ENCODE peak calls at places on chromosomes 3 and 15, in five cellular contexts. One of them, this sample, is unnamed.
A peak's percentile ranks its signal among the peaks of the same experiment; 100 is the strongest.

GRCh38 chr3:182795383-182795782 is 2.1 kb downstream of the ATP11B start:
- DNase-seq in breast epithelium: no peak
- DNase-seq in GM23338: no peak
- DNase-seq in sigmoid colon: no peak
- DNase-seq in suprapubic skin: no peak
- DNase-seq in this sample: no peak

GRCh38 chr3:73611176-73611575 is 13.6 kb downstream of the PDZRN3 start:
- DNase-seq in breast epithelium: no peak
- DNase-seq in GM23338: no peak
- DNase-seq in sigmoid colon: no peak
- DNase-seq in suprapubic skin: no peak
- DNase-seq in this sample: no peak

GRCh38 chr15:68676011-68676605 is 97.3 kb downstream of the CORO2B start:
- DNase-seq in breast epithelium: no peak
- DNase-seq in GM23338: no peak
- DNase-seq in sigmoid colon: peak; percentile 37
- DNase-seq in suprapubic skin: peak; percentile 54
- DNase-seq in this sample: no peak

GRCh38 chr15:45183001-45183400 is 4.8 kb downstream of the SHF start:
- DNase-seq in breast epithelium: no peak
- DNase-seq in GM23338: no peak
- DNase-seq in sigmoid colon: no peak
- DNase-seq in suprapubic skin: no peak
- DNase-seq in this sample: no peak

GRCh38 chr3:72549819-72550581 is 298.2 kb downstream of the SHQ1 start:
- DNase-seq in breast epithelium: no peak
- DNase-seq in GM23338: no peak
- DNase-seq in sigmoid colon: no peak
- DNase-seq in suprapubic skin: no peak
- DNase-seq in this sample: no peak

GRCh38 chr15:28920781-28921331 is 35.1 kb downstream of the APBA2 start:
- DNase-seq in breast epithelium: no peak
- DNase-seq in GM23338: no peak
- DNase-seq in sigmoid colon: peak; percentile 24
- DNase-seq in suprapubic skin: peak; percentile 28
- DNase-seq in this sample: peak; percentile 41

GRCh38 chr3:55669133-55669532 is 182.0 kb upstream of the WNT5A start:
- DNase-seq in breast epithelium: peak; percentile 42
- DNase-seq in GM23338: no peak
- DNase-seq in sigmoid colon: no peak
- DNase-seq in suprapubic skin: no peak
- DNase-seq in this sample: no peak

GRCh38 chr15:48798319-48798718 is 12.6 kb downstream of the CEP152 start:
- DNase-seq in breast epithelium: no peak
- DNase-seq in GM23338: peak; percentile 53
- DNase-seq in sigmoid colon: no peak
- DNase-seq in suprapubic skin: no peak
- DNase-seq in this sample: no peak

GRCh38 chr15:46275701-46276100 is 640.9 kb downstream of the SQOR start:
- DNase-seq in breast epithelium: no peak
- DNase-seq in GM23338: no peak
- DNase-seq in sigmoid colon: no peak
- DNase-seq in suprapubic skin: no peak
- DNase-seq in this sample: no peak

GRCh38 chr3:132788299-132788698 is 66.1 kb upstream of the NPHP3 start:
- DNase-seq in breast epithelium: peak; percentile 35
- DNase-seq in GM23338: no peak
- DNase-seq in sigmoid colon: no peak
- DNase-seq in suprapubic skin: no peak
- DNase-seq in this sample: no peak

GRCh38 chr15:39860200-39860599 is 59.9 kb downstream of the GPR176 start:
- DNase-seq in breast epithelium: no peak
- DNase-seq in GM23338: peak; percentile 51
- DNase-seq in sigmoid colon: no peak
- DNase-seq in suprapubic skin: no peak
- DNase-seq in this sample: no peak

GRCh38 chr3:129490273-129490675 is 38.2 kb upstream of the RHO start:
- DNase-seq in breast epithelium: peak; percentile 70
- DNase-seq in GM23338: peak; percentile 89
- DNase-seq in sigmoid colon: peak; percentile 94
- DNase-seq in suprapubic skin: peak; percentile 83
- DNase-seq in this sample: peak; percentile 90

GRCh38 chr3:79019137-79019923 is 748.5 kb downstream of the ROBO1 start:
- DNase-seq in breast epithelium: peak; percentile 42
- DNase-seq in GM23338: peak; percentile 93
- DNase-seq in sigmoid colon: peak; percentile 93
- DNase-seq in suprapubic skin: peak; percentile 87
- DNase-seq in this sample: peak; percentile 80

GRCh38 chr3:186902154-186902553 is 28.2 kb upstream of the ST6GAL1 start:
- DNase-seq in breast epithelium: no peak
- DNase-seq in GM23338: no peak
- DNase-seq in sigmoid colon: no peak
- DNase-seq in suprapubic skin: no peak
- DNase-seq in this sample: no peak

GRCh38 chr15:93067649-93068085 is 21.3 kb downstream of the RGMA start:
- DNase-seq in breast epithelium: no peak
- DNase-seq in GM23338: no peak
- DNase-seq in sigmoid colon: no peak
- DNase-seq in suprapubic skin: no peak
- DNase-seq in this sample: peak; percentile 62

GRCh38 chr15:93066103-93066725 is 22.8 kb downstream of the RGMA start:
- DNase-seq in breast epithelium: no peak
- DNase-seq in GM23338: no peak
- DNase-seq in sigmoid colon: peak; percentile 92
- DNase-seq in suprapubic skin: no peak
- DNase-seq in this sample: peak; percentile 62

GRCh38 chr15:93065641-93066045 is 23.4 kb downstream of the RGMA start:
- DNase-seq in breast epithelium: no peak
- DNase-seq in GM23338: no peak
- DNase-seq in sigmoid colon: no peak
- DNase-seq in suprapubic skin: no peak
- DNase-seq in this sample: peak; percentile 51

GRCh38 chr15:93068581-93069199 is 20.3 kb downstream of the RGMA start:
- DNase-seq in breast epithelium: no peak
- DNase-seq in GM23338: no peak
- DNase-seq in sigmoid colon: no peak
- DNase-seq in suprapubic skin: no peak
- DNase-seq in this sample: no peak

DNA sequence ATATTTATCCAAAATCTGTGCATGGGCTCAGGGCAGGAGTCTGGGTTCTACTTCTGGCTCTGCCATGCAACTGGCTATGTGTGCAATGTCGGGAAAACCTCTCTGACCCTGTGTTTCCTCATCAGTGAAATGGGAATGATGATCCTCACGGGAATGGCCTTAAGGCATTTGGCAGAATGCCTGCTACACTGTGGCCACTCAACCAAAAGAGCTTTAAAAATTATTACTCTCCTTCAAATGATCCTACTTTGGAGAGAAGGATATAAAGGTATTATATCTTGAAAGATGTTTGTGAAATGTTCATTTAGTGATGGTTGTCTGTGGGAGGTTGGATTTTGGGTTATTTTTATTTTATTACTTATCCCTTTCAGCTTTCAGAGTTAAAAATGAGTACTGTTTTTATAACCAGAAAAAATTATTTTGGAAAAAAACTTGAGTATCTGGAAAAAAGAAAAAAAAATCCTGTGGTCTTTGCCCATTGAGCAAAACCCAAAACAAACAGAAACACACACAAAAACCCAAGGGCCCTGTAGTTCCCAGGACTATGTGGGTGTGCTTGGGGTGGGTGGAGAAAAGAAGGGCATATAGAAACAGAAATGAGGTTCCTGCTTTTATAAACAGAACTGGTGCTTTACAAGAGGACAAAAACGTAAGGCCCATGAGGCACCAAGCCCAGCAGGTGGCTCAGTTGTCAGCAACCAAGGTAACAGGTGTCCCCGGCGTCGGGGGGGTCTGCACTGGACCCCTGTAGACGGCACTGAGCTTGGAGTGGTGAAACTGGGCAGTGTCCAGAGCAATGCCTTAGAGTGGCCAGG is 22.0 kb downstream of the RGMA start:
- DNase-seq in breast epithelium: no peak
- DNase-seq in GM23338: no peak
- DNase-seq in sigmoid colon: no peak
- DNase-seq in suprapubic skin: no peak
- DNase-seq in this sample: no peak
- TF ChIP-seq POLR2AphosphoS5 in breast epithelium: no peak
- TF ChIP-seq POLR2AphosphoS5 in GM23338: no peak
- TF ChIP-seq POLR2AphosphoS5 in sigmoid colon: peak; percentile 43
- TF ChIP-seq POLR2AphosphoS5 in suprapubic skin: no peak
- TF ChIP-seq POLR2AphosphoS5 in this sample: no peak

GRCh38 chr3:159865042-159865579 is 123.5 kb upstream of the IL12A start:
- DNase-seq in breast epithelium: no peak
- DNase-seq in GM23338: no peak
- DNase-seq in sigmoid colon: no peak
- DNase-seq in suprapubic skin: no peak
- DNase-seq in this sample: no peak
- H3K4me1 ChIP-seq in breast epithelium: no peaks in the 10 kb centered on the region
- H3K4me1 ChIP-seq in GM23338: peaks cover 23% of the 10 kb centered on the region
- H3K4me1 ChIP-seq in sigmoid colon: no peaks in the 10 kb centered on the region
- H3K4me1 ChIP-seq in suprapubic skin: peaks cover 3% of the 10 kb centered on the region
- H3K4me1 ChIP-seq in this sample: peaks cover 6% of the 10 kb centered on the region

GRCh38 chr3:130844462-130844861 is 49.4 kb upstream of the ATP2C1 start:
- DNase-seq in breast epithelium: no peak
- DNase-seq in GM23338: no peak
- DNase-seq in sigmoid colon: no peak
- DNase-seq in suprapubic skin: no peak
- DNase-seq in this sample: no peak

GRCh38 chr3:130850044-130850797 is 43.7 kb upstream of the ATP2C1 start:
- DNase-seq in breast epithelium: no peak
- DNase-seq in GM23338: no peak
- DNase-seq in sigmoid colon: no peak
- DNase-seq in suprapubic skin: no peak
- DNase-seq in this sample: no peak

GRCh38 chr3:130846181-130846580 is 47.7 kb upstream of the ATP2C1 start:
- DNase-seq in breast epithelium: no peak
- DNase-seq in GM23338: no peak
- DNase-seq in sigmoid colon: no peak
- DNase-seq in suprapubic skin: no peak
- DNase-seq in this sample: no peak

GRCh38 chr3:130850846-130851245 is 43.0 kb upstream of the ATP2C1 start:
- DNase-seq in breast epithelium: no peak
- DNase-seq in GM23338: no peak
- DNase-seq in sigmoid colon: no peak
- DNase-seq in suprapubic skin: no peak
- DNase-seq in this sample: no peak

DNA sequence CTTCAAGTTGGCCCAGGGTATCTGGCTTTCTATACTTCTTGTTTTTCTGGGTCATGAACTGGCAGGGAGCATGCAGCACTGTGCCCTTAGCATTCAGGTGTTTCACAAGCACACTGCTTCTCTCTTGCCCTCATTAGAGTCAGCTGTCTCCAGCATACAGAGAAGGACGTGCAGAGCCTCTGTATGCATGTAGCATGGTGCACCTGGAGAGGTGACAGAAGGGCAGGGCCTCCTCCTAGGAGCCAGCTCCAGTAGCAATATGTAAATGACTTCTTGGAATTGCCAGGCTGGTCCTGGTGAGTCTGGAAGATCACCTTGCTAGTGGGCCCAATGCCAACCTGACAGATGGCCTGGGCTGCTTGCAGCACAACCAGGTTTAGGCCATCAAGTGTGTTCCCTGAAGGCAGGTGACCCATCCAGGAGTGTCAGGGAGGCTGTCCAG is 44.8 kb upstream of the ATP2C1 start:
- DNase-seq in breast epithelium: peak; percentile 54
- DNase-seq in GM23338: no peak
- DNase-seq in sigmoid colon: no peak
- DNase-seq in suprapubic skin: no peak
- DNase-seq in this sample: no peak
- TF ChIP-seq POLR2AphosphoS5 in breast epithelium: no peak
- TF ChIP-seq POLR2AphosphoS5 in GM23338: no peak
- TF ChIP-seq POLR2AphosphoS5 in sigmoid colon: no peak
- TF ChIP-seq POLR2AphosphoS5 in suprapubic skin: no peak
- TF ChIP-seq POLR2AphosphoS5 in this sample: no peak

GRCh38 chr3:25508433-25508832 is 80.4 kb downstream of the RARB start:
- DNase-seq in breast epithelium: no peak
- DNase-seq in GM23338: no peak
- DNase-seq in sigmoid colon: no peak
- DNase-seq in suprapubic skin: no peak
- DNase-seq in this sample: no peak
- H3K4me1 ChIP-seq in breast epithelium: no peaks in the 10 kb centered on the region
- H3K4me1 ChIP-seq in GM23338: no peaks in the 10 kb centered on the region
- H3K4me1 ChIP-seq in sigmoid colon: no peaks in the 10 kb centered on the region
- H3K4me1 ChIP-seq in suprapubic skin: peaks cover 6% of the 10 kb centered on the region
- H3K4me1 ChIP-seq in this sample: no peaks in the 10 kb centered on the region

DNA sequence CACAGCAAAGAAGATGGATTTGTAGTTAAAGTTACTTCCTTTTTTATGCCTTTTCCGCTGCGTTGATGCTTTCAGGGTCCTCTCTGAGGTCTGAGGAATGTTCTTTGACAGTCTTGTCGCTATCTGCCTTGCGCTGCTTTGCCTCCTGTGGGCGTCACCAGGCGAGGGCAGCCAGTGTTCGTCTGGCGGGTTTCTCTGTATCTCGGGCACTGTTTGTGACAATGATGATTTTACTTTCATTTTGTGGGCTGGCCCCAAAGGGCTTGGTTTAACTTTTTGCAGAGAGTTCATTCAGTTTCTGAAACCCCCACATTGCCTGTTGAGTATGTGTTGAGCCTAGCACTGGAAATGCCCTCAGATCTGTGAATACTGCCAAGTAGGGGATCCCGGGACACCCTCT is 24.6 kb upstream of the SACM1L start:
- DNase-seq in breast epithelium: peak; percentile 56
- DNase-seq in GM23338: no peak
- DNase-seq in sigmoid colon: no peak
- DNase-seq in suprapubic skin: no peak
- DNase-seq in this sample: peak; percentile 86
- TF ChIP-seq POLR2AphosphoS5 in breast epithelium: no peak
- TF ChIP-seq POLR2AphosphoS5 in GM23338: no peak
- TF ChIP-seq POLR2AphosphoS5 in sigmoid colon: no peak
- TF ChIP-seq POLR2AphosphoS5 in suprapubic skin: no peak
- TF ChIP-seq POLR2AphosphoS5 in this sample: no peak

GRCh38 chr3:11609481-11609880 is 34.2 kb downstream of the VGLL4 start:
- DNase-seq in breast epithelium: no peak
- DNase-seq in GM23338: no peak
- DNase-seq in sigmoid colon: no peak
- DNase-seq in suprapubic skin: no peak
- DNase-seq in this sample: no peak
- H3K4me1 ChIP-seq in breast epithelium: peaks cover 6% of the 10 kb centered on the region
- H3K4me1 ChIP-seq in GM23338: peaks cover 51% of the 10 kb centered on the region
- H3K4me1 ChIP-seq in sigmoid colon: no peaks in the 10 kb centered on the region
- H3K4me1 ChIP-seq in suprapubic skin: peaks cover 71% of the 10 kb centered on the region
- H3K4me1 ChIP-seq in this sample: peaks cover 11% of the 10 kb centered on the region

GRCh38 chr15:31365032-31365654 is 38.5 kb downstream of the KLF13 start:
- DNase-seq in breast epithelium: no peak
- DNase-seq in GM23338: no peak
- DNase-seq in sigmoid colon: no peak
- DNase-seq in suprapubic skin: no peak
- DNase-seq in this sample: peak; percentile 74
- TF ChIP-seq POLR2AphosphoS5 in breast epithelium: no peak
- TF ChIP-seq POLR2AphosphoS5 in GM23338: no peak
- TF ChIP-seq POLR2AphosphoS5 in sigmoid colon: no peak
- TF ChIP-seq POLR2AphosphoS5 in suprapubic skin: no peak
- TF ChIP-seq POLR2AphosphoS5 in this sample: no peak

GRCh38 chr15:75209289-75209676 is 7.6 kb downstream of the C15orf39 start:
- DNase-seq in breast epithelium: no peak
- DNase-seq in GM23338: no peak
- DNase-seq in sigmoid colon: no peak
- DNase-seq in suprapubic skin: no peak
- DNase-seq in this sample: no peak
- H3K4me1 ChIP-seq in breast epithelium: peaks cover 3% of the 10 kb centered on the region
- H3K4me1 ChIP-seq in GM23338: peaks cover 7% of the 10 kb centered on the region
- H3K4me1 ChIP-seq in sigmoid colon: no peaks in the 10 kb centered on the region
- H3K4me1 ChIP-seq in suprapubic skin: peaks cover 43% of the 10 kb centered on the region
- H3K4me1 ChIP-seq in this sample: peaks cover 90% of the 10 kb centered on the region

GRCh38 chr15:101239724-101240136 is 12.1 kb downstream of the CHSY1 start:
- DNase-seq in breast epithelium: no peak
- DNase-seq in GM23338: no peak
- DNase-seq in sigmoid colon: no peak
- DNase-seq in suprapubic skin: no peak
- DNase-seq in this sample: no peak
- TF ChIP-seq POLR2AphosphoS5 in breast epithelium: no peak
- TF ChIP-seq POLR2AphosphoS5 in GM23338: no peak
- TF ChIP-seq POLR2AphosphoS5 in sigmoid colon: no peak
- TF ChIP-seq POLR2AphosphoS5 in suprapubic skin: no peak
- TF ChIP-seq POLR2AphosphoS5 in this sample: no peak